ENCODE peak calls at places on chromosomes 7 and 10, in four cellular contexts. One of them, this sample, is unnamed.

GRCh38 chr7:129969881-129970446 is 17.2 kb upstream of the UBE2H start:
- DNase-seq in lung: no peak
- DNase-seq in HFF-Myc: peak; percentile 75
- DNase-seq in osteoblast: no peak
- DNase-seq in this sample: no peak

GRCh38 chr10:32909461-32909860 is 48.6 kb downstream of the ITGB1 start:
- DNase-seq in lung: no peak
- DNase-seq in HFF-Myc: peak; percentile 29
- DNase-seq in osteoblast: no peak
- DNase-seq in this sample: no peak

GRCh38 chr7:28037220-28038010 is 143.2 kb downstream of the JAZF1 start:
- DNase-seq in lung: no peak
- DNase-seq in HFF-Myc: peak; percentile 92
- DNase-seq in osteoblast: peak; percentile 71
- DNase-seq in this sample: peak; percentile 35

GRCh38 chr7:136677456-136678365 is 190.7 kb upstream of the CHRM2 start:
- DNase-seq in lung: no peak
- DNase-seq in HFF-Myc: no peak
- DNase-seq in osteoblast: no peak
- DNase-seq in this sample: no peak

GRCh38 chr10:63829020-63829419 is 307.8 kb downstream of the REEP3 start:
- DNase-seq in lung: no peak
- DNase-seq in HFF-Myc: no peak
- DNase-seq in osteoblast: no peak
- DNase-seq in this sample: no peak

GRCh38 chr10:8063128-8063908 is 8.8 kb downstream of the GATA3 start:
- DNase-seq in lung: no peak
- DNase-seq in HFF-Myc: no peak
- DNase-seq in osteoblast: peak; percentile 57
- DNase-seq in this sample: no peak

GRCh38 chr7:2060701-2061100 is 172.0 kb downstream of the MAD1L1 start:
- DNase-seq in lung: no peak
- DNase-seq in HFF-Myc: no peak
- DNase-seq in osteoblast: peak; percentile 93
- DNase-seq in this sample: no peak

GRCh38 chr10:69839696-69840345 is 38.1 kb downstream of the COL13A1 start:
- DNase-seq in lung: no peak
- DNase-seq in HFF-Myc: no peak
- DNase-seq in osteoblast: peak; percentile 95
- DNase-seq in this sample: no peak

GRCh38 chr7:28355553-28356319 is 56.6 kb upstream of the CREB5 start:
- DNase-seq in lung: no peak
- DNase-seq in HFF-Myc: peak; percentile 67
- DNase-seq in osteoblast: no peak
- DNase-seq in this sample: no peak

GRCh38 chr7:87129836-87130235 is 22.4 kb upstream of the DMTF1 start:
- DNase-seq in lung: no peak
- DNase-seq in HFF-Myc: no peak
- DNase-seq in osteoblast: no peak
- DNase-seq in this sample: peak; percentile 47

GRCh38 chr10:72009062-72009429 is 44.9 kb downstream of the CHST3 start:
- DNase-seq in lung: no peak
- DNase-seq in HFF-Myc: no peak
- DNase-seq in osteoblast: peak; percentile 96
- DNase-seq in this sample: no peak

GRCh38 chr10:60517805-60518204 is 128.1 kb upstream of the ANK3 start:
- DNase-seq in lung: no peak
- DNase-seq in HFF-Myc: no peak
- DNase-seq in osteoblast: no peak
- DNase-seq in this sample: no peak

GRCh38 chr10:102523250-102524029 is 19.7 kb downstream of the SUFU start:
- DNase-seq in lung: no peak
- DNase-seq in HFF-Myc: no peak
- DNase-seq in osteoblast: peak; percentile 85
- DNase-seq in this sample: no peak

GRCh38 chr7:18495412-18496335 is at the start of gene HDAC9:
- DNase-seq in lung: no peak
- DNase-seq in HFF-Myc: no peak
- DNase-seq in osteoblast: no peak
- DNase-seq in this sample: peak; percentile 68

GRCh38 chr10:119298788-119299187 is 91.4 kb downstream of the GRK5 start:
- DNase-seq in lung: no peak
- DNase-seq in HFF-Myc: no peak
- DNase-seq in osteoblast: no peak
- DNase-seq in this sample: no peak

GRCh38 chr7:7595451-7595850 is 28.8 kb downstream of the MIOS start:
- DNase-seq in lung: no peak
- DNase-seq in HFF-Myc: no peak
- DNase-seq in osteoblast: peak; percentile 17
- DNase-seq in this sample: no peak

GRCh38 chr7:43586251-43586900 is 3.5 kb downstream of the STK17A start:
- DNase-seq in lung: no peak
- DNase-seq in HFF-Myc: no peak
- DNase-seq in osteoblast: peak; percentile 81
- DNase-seq in this sample: no peak

GRCh38 chr10:71201921-71202713 is 10.3 kb upstream of the UNC5B start:
- DNase-seq in lung: no peak
- DNase-seq in HFF-Myc: no peak
- DNase-seq in osteoblast: no peak
- DNase-seq in this sample: no peak

GRCh38 chr10:116274141-116274861 is 1.3 kb upstream of the GFRA1 start:
- DNase-seq in lung: no peak
- DNase-seq in HFF-Myc: peak; percentile 64
- DNase-seq in osteoblast: peak; percentile 93
- DNase-seq in this sample: no peak

GRCh38 chr7:610141-610530 is 90.5 kb upstream of the PDGFA start:
- DNase-seq in lung: no peak
- DNase-seq in HFF-Myc: no peak
- DNase-seq in osteoblast: no peak
- DNase-seq in this sample: no peak

GRCh38 chr7:87398441-87398840 is 53.0 kb downstream of the CROT start:
- DNase-seq in lung: no peak
- DNase-seq in HFF-Myc: peak; percentile 9
- DNase-seq in osteoblast: no peak
- DNase-seq in this sample: no peak

GRCh38 chr10:49735848-49736563 is 26.1 kb downstream of the OGDHL start:
- DNase-seq in lung: peak; percentile 19
- DNase-seq in HFF-Myc: no peak
- DNase-seq in osteoblast: no peak
- DNase-seq in this sample: no peak

GRCh38 chr10:65430979-65431378 is 1494.9 kb upstream of the LRRTM3 start:
- DNase-seq in lung: no peak
- DNase-seq in HFF-Myc: no peak
- DNase-seq in osteoblast: peak; percentile 67
- DNase-seq in this sample: no peak

GRCh38 chr7:37067961-37068536 is 343.8 kb upstream of the AOAH start:
- DNase-seq in lung: no peak
- DNase-seq in HFF-Myc: no peak
- DNase-seq in osteoblast: no peak
- DNase-seq in this sample: no peak

GRCh38 chr7:48537561-48537960 is 366.3 kb downstream of the ABCA13 start:
- DNase-seq in lung: no peak
- DNase-seq in HFF-Myc: no peak
- DNase-seq in osteoblast: no peak
- DNase-seq in this sample: no peak

GRCh38 chr10:98394855-98395440 is 20.0 kb downstream of the PYROXD2 start:
- DNase-seq in lung: no peak
- DNase-seq in HFF-Myc: no peak
- DNase-seq in osteoblast: no peak
- DNase-seq in this sample: no peak

GRCh38 chr7:154640266-154640865 is 362.6 kb downstream of the PAXIP1 start:
- DNase-seq in lung: no peak
- DNase-seq in HFF-Myc: no peak
- DNase-seq in osteoblast: peak; percentile 25
- DNase-seq in this sample: no peak

GRCh38 chr7:11706666-11707605 is 125.1 kb downstream of the THSD7A start:
- DNase-seq in lung: peak; percentile 29
- DNase-seq in HFF-Myc: no peak
- DNase-seq in osteoblast: no peak
- DNase-seq in this sample: no peak

GRCh38 chr7:85508642-85509429 is 322.0 kb upstream of the SEMA3D start:
- DNase-seq in lung: no peak
- DNase-seq in HFF-Myc: peak; percentile 29
- DNase-seq in osteoblast: no peak
- DNase-seq in this sample: no peak

GRCh38 chr10:98168766-98169165 is 34.3 kb downstream of the R3HCC1L start:
- DNase-seq in lung: no peak
- DNase-seq in HFF-Myc: no peak
- DNase-seq in osteoblast: no peak
- DNase-seq in this sample: no peak

GRCh38 chr10:100101526-100102076 is 19.9 kb upstream of the CPN1 start:
- DNase-seq in lung: no peak
- DNase-seq in HFF-Myc: no peak
- DNase-seq in osteoblast: no peak
- DNase-seq in this sample: no peak

GRCh38 chr7:5396999-5397656 is 26.5 kb downstream of the TNRC18 start:
- DNase-seq in lung: peak; percentile 93
- DNase-seq in HFF-Myc: peak; percentile 60
- DNase-seq in osteoblast: peak; percentile 100
- DNase-seq in this sample: peak; percentile 79

GRCh38 chr7:5395246-5395645 is 28.4 kb downstream of the TNRC18 start:
- DNase-seq in lung: no peak
- DNase-seq in HFF-Myc: no peak
- DNase-seq in osteoblast: no peak
- DNase-seq in this sample: no peak

GRCh38 chr7:5397657-5398237 is 25.9 kb downstream of the TNRC18 start:
- DNase-seq in lung: no peak
- DNase-seq in HFF-Myc: no peak
- DNase-seq in osteoblast: no peak
- DNase-seq in this sample: no peak

GRCh38 chr7:5394264-5395105 is 29.1 kb downstream of the TNRC18 start:
- DNase-seq in lung: no peak
- DNase-seq in HFF-Myc: no peak
- DNase-seq in osteoblast: peak; percentile 74
- DNase-seq in this sample: no peak

GRCh38 chr7:5396542-5396941 is 27.1 kb downstream of the TNRC18 start:
- DNase-seq in lung: peak; percentile 62
- DNase-seq in HFF-Myc: no peak
- DNase-seq in osteoblast: peak; percentile 89
- DNase-seq in this sample: peak; percentile 45
- H3K4me3 ChIP-seq in lung: peak overlapping the region; percentile 28
- H3K4me3 ChIP-seq in HFF-Myc: peak overlapping the region; percentile 47
- H3K4me3 ChIP-seq in osteoblast: peak overlapping the region; percentile 81
- H3K4me3 ChIP-seq in this sample: peak overlapping the region; percentile 74

GRCh38 chr10:89147256-89147655 is 59.9 kb downstream of the CH25H start:
- DNase-seq in lung: no peak
- DNase-seq in HFF-Myc: no peak
- DNase-seq in osteoblast: no peak
- DNase-seq in this sample: no peak

GRCh38 chr10:89144836-89145235 is 62.3 kb downstream of the CH25H start:
- DNase-seq in lung: no peak
- DNase-seq in HFF-Myc: no peak
- DNase-seq in osteoblast: no peak
- DNase-seq in this sample: no peak

GRCh38 chr10:89153086-89153485 is 54.0 kb downstream of the CH25H start:
- DNase-seq in lung: no peak
- DNase-seq in HFF-Myc: no peak
- DNase-seq in osteoblast: no peak
- DNase-seq in this sample: no peak

GRCh38 chr10:89151857-89152256 is 55.3 kb downstream of the CH25H start:
- DNase-seq in lung: no peak
- DNase-seq in HFF-Myc: no peak
- DNase-seq in osteoblast: no peak
- DNase-seq in this sample: no peak

DNA sequence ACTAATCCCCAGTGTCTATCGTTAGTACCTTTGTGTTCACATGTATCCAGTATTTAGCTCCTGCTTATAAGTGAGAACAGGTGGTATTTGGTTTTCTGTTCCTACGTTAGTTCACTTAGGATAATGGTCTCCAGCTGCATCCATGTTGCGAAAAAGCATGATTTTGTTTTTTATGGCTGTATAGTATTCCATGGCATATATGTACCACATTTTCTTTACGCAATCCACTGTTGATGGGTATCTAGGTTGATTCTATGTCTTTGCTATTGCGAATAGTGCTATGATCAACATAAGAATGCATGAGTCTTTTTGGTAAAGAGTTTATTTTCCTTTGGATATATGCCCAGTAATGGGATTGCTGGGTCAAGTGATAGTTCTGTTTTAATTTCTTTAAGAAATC is 59.1 kb downstream of the CH25H start:
- DNase-seq in lung: no peak
- DNase-seq in HFF-Myc: no peak
- DNase-seq in osteoblast: no peak
- DNase-seq in this sample: no peak
- H3K4me3 ChIP-seq in lung: no peak overlapping the region
- H3K4me3 ChIP-seq in HFF-Myc: no peak overlapping the region
- H3K4me3 ChIP-seq in osteoblast: no peak overlapping the region
- H3K4me3 ChIP-seq in this sample: no peak overlapping the region

DNA sequence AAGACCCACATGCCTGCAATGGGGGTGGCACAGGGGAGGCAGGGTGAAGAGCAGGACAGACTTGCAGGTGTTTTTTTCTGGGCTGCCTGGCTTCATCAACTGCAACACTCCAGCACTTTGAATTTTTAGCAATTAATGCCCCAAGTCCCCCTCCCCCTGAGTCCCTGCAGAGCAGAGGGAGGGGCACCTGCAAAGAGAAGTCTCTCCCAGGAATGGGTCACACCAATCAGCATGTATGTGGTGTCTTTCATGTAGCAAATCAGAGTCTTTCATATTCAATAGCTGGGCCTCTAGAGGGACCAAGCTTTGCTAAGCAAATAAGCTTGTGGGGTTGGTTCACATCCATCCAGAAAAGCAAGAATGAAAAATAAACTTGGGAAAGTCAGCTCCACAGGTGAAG is 90.8 kb downstream of the PARP12 start:
- DNase-seq in lung: no peak
- DNase-seq in HFF-Myc: no peak
- DNase-seq in osteoblast: no peak
- DNase-seq in this sample: no peak
- H3K4me3 ChIP-seq in lung: no peak overlapping the region
- H3K4me3 ChIP-seq in HFF-Myc: no peak overlapping the region
- H3K4me3 ChIP-seq in osteoblast: no peak overlapping the region
- H3K4me3 ChIP-seq in this sample: no peak overlapping the region

GRCh38 chr7:114048386-114049235 is 129.8 kb upstream of the PPP1R3A start:
- DNase-seq in lung: no peak
- DNase-seq in HFF-Myc: no peak
- DNase-seq in osteoblast: peak; percentile 46
- DNase-seq in this sample: no peak
- H3K4me3 ChIP-seq in lung: no peak overlapping the region
- H3K4me3 ChIP-seq in HFF-Myc: no peak overlapping the region
- H3K4me3 ChIP-seq in osteoblast: peak overlapping the region; percentile 55
- H3K4me3 ChIP-seq in this sample: no peak overlapping the region

DNA sequence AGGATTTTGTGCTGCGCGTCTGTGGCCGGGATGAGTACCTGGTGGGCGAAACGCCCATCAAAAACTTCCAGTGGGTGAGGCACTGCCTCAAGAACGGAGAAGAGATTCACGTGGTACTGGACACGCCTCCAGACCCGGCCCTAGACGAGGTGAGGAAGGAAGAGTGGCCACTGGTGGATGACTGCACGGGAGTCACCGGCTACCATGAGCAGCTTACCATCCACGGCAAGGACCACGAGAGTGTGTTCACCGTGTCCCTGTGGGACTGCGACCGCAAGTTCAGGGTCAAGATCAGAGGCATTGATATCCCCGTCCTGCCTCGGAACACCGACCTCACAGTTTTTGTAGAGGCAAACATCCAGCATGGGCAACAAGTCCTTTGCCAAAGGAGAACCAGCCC is 3.3 kb downstream of the PIK3CG start:
- DNase-seq in lung: no peak
- DNase-seq in HFF-Myc: no peak
- DNase-seq in osteoblast: no peak
- DNase-seq in this sample: no peak
- H3K4me3 ChIP-seq in lung: no peak overlapping the region
- H3K4me3 ChIP-seq in HFF-Myc: no peak overlapping the region
- H3K4me3 ChIP-seq in osteoblast: no peak overlapping the region
- H3K4me3 ChIP-seq in this sample: no peak overlapping the region

This sample was measured in GM12864.